ENCODE peak calls at places on chromosomes 12 and 14, in six cellular contexts. T is A549, R is transverse colon, X is lung, C is BE2C, U is HFF-Myc. L is an unnamed sample.

GRCh38 chr12:69442894-69443293 is 27.3 kb upstream of the FRS2 start:
- DNase-seq in C (no peak), U (no peak), R (no peak), X (no peak), T (no peak), L (no peak)

GRCh38 chr12:82326905-82327503 is 31.2 kb downstream of the CCDC59 start:
- DNase-seq in U (peak), X (no peak), C (no peak), T (peak), R (no peak), L (no peak)

GRCh38 chr14:77103954-77104353 is 5.9 kb downstream of the CIPC start:
- DNase-seq in T (no peak), R (no peak), C (no peak), U (no peak), X (no peak), L (no peak)

GRCh38 chr12:115370650-115371049 is 686.7 kb upstream of the TBX3 start:
- DNase-seq in R (no peak), U (no peak), T (no peak), C (no peak), X (no peak), L (no peak)

GRCh38 chr12:53047221-53048032 is 2.4 kb upstream of the TNS2 start:
- DNase-seq in T (peak), C (peak), R (peak), U (no peak), X (peak), L (peak)

GRCh38 chr12:121388421-121388981 is 11.4 kb upstream of the RNF34 start:
- DNase-seq in X (no peak), R (no peak), T (no peak), C (no peak), U (peak), L (peak)

GRCh38 chr14:101398011-101398410 is 163.3 kb upstream of the DIO3 start:
- DNase-seq in C (no peak), T (no peak), X (no peak), R (no peak), U (no peak), L (no peak)

GRCh38 chr14:92253381-92253894 is 69.5 kb upstream of the SLC24A4 start:
- DNase-seq in C (no peak), T (no peak), R (no peak), X (no peak), U (no peak), L (no peak)

GRCh38 chr12:93300611-93301021 is 77.1 kb upstream of the NUDT4 start:
- DNase-seq in C (peak), U (no peak), R (no peak), X (no peak), T (no peak), L (no peak)

GRCh38 chr12:95687937-95688336 is 102.6 kb downstream of the NTN4 start:
- DNase-seq in C (no peak), X (no peak), T (no peak), U (no peak), R (no peak), L (no peak)

GRCh38 chr12:105226219-105226618 is 9.8 kb downstream of the APPL2 start:
- DNase-seq in C (peak), U (peak), X (no peak), T (no peak), R (peak), L (no peak)

GRCh38 chr14:99802301-99803105 is 9.3 kb downstream of the EML1 start:
- DNase-seq in C (no peak), U (no peak), T (no peak), R (no peak), X (no peak), L (no peak)

GRCh38 chr12:92466391-92467305 is 236.1 kb upstream of the PLEKHG7 start:
- DNase-seq in C (no peak), X (no peak), R (peak), T (no peak), U (no peak), L (no peak)

GRCh38 chr12:12294215-12295005 is 27.6 kb upstream of the LRP6 start:
- DNase-seq in R (no peak), T (no peak), X (no peak), U (no peak), C (no peak), L (no peak)

GRCh38 chr12:6647083-6647604 is at the start of gene ACRBP:
- DNase-seq in T (no peak), X (peak), U (peak), R (peak), C (peak), L (no peak)

GRCh38 chr14:94345344-94346072 is 22.4 kb upstream of the SERPINA6 start:
- DNase-seq in C (no peak), T (peak), R (no peak), X (no peak), U (peak), L (peak)

GRCh38 chr14:92515510-92516343 is 2.1 kb downstream of the RIN3 start:
- DNase-seq in C (no peak), U (no peak), X (no peak), T (no peak), R (no peak), L (no peak)

GRCh38 chr14:93564918-93565317 is 134.2 kb downstream of the UNC79 start:
- DNase-seq in C (no peak), R (no peak), X (no peak), T (no peak), U (no peak), L (no peak)

GRCh38 chr14:38207342-38207741 is 362 bp upstream of the SSTR1 start:
- DNase-seq in U (no peak), X (no peak), T (no peak), C (no peak), R (no peak), L (no peak)

GRCh38 chr14:79483989-79484388 is 727.3 kb downstream of the DIO2 start:
- DNase-seq in R (no peak), C (no peak), U (no peak), T (no peak), X (no peak), L (no peak)

GRCh38 chr12:119171266-119171665 is 7.5 kb upstream of the HSPB8 start:
- DNase-seq in T (no peak), X (no peak), C (no peak), R (no peak), U (no peak), L (no peak)

GRCh38 chr12:93982847-93983315 is 165.5 kb upstream of the PLXNC1 start:
- DNase-seq in T (no peak), R (no peak), C (no peak), U (peak), X (no peak), L (no peak)

DNA sequence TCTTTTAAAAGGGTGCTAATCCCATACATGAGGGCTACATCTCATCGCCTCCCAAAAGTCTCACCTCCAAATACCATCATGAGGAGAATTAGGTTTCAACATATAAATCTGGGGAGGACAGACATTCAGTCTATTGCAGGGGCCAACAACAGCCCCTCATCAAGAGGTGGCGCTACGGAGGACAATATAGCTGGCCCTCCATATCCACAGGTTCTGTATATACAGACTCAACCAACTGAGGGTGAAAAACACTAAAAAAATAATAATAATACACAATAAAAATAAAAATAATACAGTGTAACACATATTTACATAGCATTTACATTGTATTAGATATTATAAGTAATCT is 19.1 kb upstream of the PCNX1 start:
- DNase-seq in U (no peak), T (no peak), C (no peak), R (no peak), X (no peak), L (no peak)
- TF ChIP-seq CTCF in U (no peak), T (no peak), C (peak), R (no peak), X (no peak), L (no peak)

GRCh38 chr14:106436310-106436905 is 910.0 kb downstream of the TMEM121 start:
- DNase-seq in T (peak), C (peak), X (peak), R (peak), U (no peak), L (peak)
- TF ChIP-seq CTCF in T (no peak), C (peak), X (no peak), R (peak), U (no peak), L (peak)

GRCh38 chr12:15278816-15279658 is 43.3 kb upstream of the PTPRO start:
- DNase-seq in C (peak), U (peak), T (no peak), X (peak), R (peak), L (peak)
- TF ChIP-seq CTCF in C (peak), U (no peak), T (no peak), X (no peak), R (no peak), L (no peak)

GRCh38 chr12:3342051-3342450 is 149.0 kb upstream of the PRMT8 start:
- DNase-seq in C (peak), T (no peak), R (no peak), X (no peak), U (peak), L (peak)
- TF ChIP-seq CTCF in C (peak), T (no peak), R (peak), X (no peak), U (peak), L (no peak)

GRCh38 chr12:67647251-67647546 is 1.3 kb upstream of the DYRK2 start:
- DNase-seq in X (no peak), C (no peak), T (no peak), R (no peak), U (no peak), L (no peak)
- TF ChIP-seq CTCF in X (no peak), C (no peak), T (no peak), R (no peak), U (no peak), L (no peak)

GRCh38 chr12:107567871-107568619 is 117.6 kb upstream of the PWP1 start:
- DNase-seq in X (no peak), T (no peak), R (no peak), U (no peak), C (no peak), L (no peak)
- TF ChIP-seq CTCF in X (no peak), T (no peak), R (no peak), U (no peak), C (no peak), L (no peak)

GRCh38 chr14:57833304-57833703 is 32.6 kb downstream of the SLC35F4 start:
- DNase-seq in T (peak), U (peak), C (no peak), R (no peak), X (no peak), L (peak)

GRCh38 chr14:57828713-57829112 is 37.2 kb downstream of the SLC35F4 start:
- DNase-seq in T (no peak), R (no peak), X (no peak), U (no peak), C (no peak), L (no peak)

GRCh38 chr14:57834961-57835360 is 30.9 kb downstream of the SLC35F4 start:
- DNase-seq in R (no peak), X (no peak), T (no peak), U (no peak), C (no peak), L (no peak)

GRCh38 chr14:57834001-57834598 is 31.8 kb downstream of the SLC35F4 start:
- DNase-seq in X (no peak), R (no peak), U (no peak), T (no peak), C (no peak), L (no peak)

DNA sequence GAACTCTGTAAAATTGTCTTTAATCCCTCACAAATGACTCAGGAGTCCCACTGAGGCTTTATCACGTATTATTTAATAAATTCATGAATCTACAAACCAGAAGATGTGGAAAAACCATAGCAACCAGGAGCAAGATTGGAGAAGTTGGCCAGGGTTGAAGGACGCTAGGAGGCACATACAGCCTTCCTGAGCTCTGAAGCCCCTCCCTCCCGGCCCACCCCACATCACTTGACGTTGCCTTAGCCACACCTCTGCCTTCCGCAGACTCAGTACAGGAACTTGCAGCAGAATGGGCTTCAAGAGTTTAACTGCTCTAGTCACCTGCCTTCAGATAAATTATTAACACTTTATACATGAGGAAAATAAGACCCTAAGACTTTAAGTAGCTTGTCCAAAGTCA is 33.9 kb downstream of the SLC35F4 start:
- DNase-seq in C (no peak), U (no peak), X (no peak), T (no peak), R (no peak), L (no peak)
- TF ChIP-seq CTCF in C (no peak), U (no peak), X (no peak), T (no peak), R (no peak), L (no peak)